ENCODE peak calls at places on chromosomes 2 and 18, in seven cellular contexts. P, B, S, A, N, K and O are unnamed samples.

GRCh38 chr2:28369355-28369754 is 23.3 kb upstream of the FOSL2 start:
- DNase-seq in S (no peak), P (no peak), A (no peak), N (no peak), B (no peak), K (no peak), O (no peak)

GRCh38 chr18:30730915-30731314 is 311.6 kb downstream of the DSC3 start:
- DNase-seq in S (no peak), B (no peak), A (no peak), N (no peak), P (no peak), K (no peak), O (peak)

GRCh38 chr2:145538661-145539319 is 1018.9 kb upstream of the ZEB2 start:
- DNase-seq in A (no peak), B (no peak), K (no peak), N (no peak), S (no peak), P (no peak), O (no peak)

GRCh38 chr2:112061840-112062239 is 6.8 kb downstream of the TMEM87B start:
- DNase-seq in S (no peak), K (no peak), P (no peak), A (no peak), N (no peak), B (no peak), O (no peak)

GRCh38 chr2:3223080-3223923 is 154.3 kb downstream of the EIPR1 start:
- DNase-seq in S (no peak), P (no peak), K (no peak), A (no peak), B (peak), N (no peak), O (no peak)

GRCh38 chr2:109513230-109513629 is 100.5 kb downstream of the SEPTIN10 start:
- DNase-seq in A (no peak), B (no peak), S (no peak), N (no peak), P (no peak), K (no peak), O (no peak)

GRCh38 chr2:197285361-197285760 is 25.2 kb downstream of the ANKRD44 start:
- DNase-seq in K (no peak), B (no peak), A (no peak), S (no peak), N (no peak), P (no peak), O (no peak)

GRCh38 chr18:67517224-67517765 is 775 bp upstream of the DSEL start:
- DNase-seq in K (no peak), S (no peak), P (no peak), N (no peak), B (no peak), A (no peak), O (peak)

GRCh38 chr2:44952143-44952805 is 10.8 kb downstream of the SIX3 start:
- DNase-seq in K (peak), N (peak), S (peak), B (no peak), A (peak), P (peak), O (peak)

GRCh38 chr2:127410871-127411396 is 7.3 kb upstream of the PROC start:
- DNase-seq in A (no peak), S (no peak), B (peak), P (no peak), N (peak), K (peak), O (no peak)

GRCh38 chr2:159064446-159065301 is 96.2 kb downstream of the TANC1 start:
- DNase-seq in S (no peak), N (peak), A (no peak), P (no peak), K (no peak), B (peak), O (peak)
- H3K4me2 ChIP-seq in S (peak), N (peak), A (peak), P (no peak), K (peak), B (peak), O (peak)

GRCh38 chr2:157443090-157443489 is 799 bp downstream of the CYTIP start:
- DNase-seq in P (no peak), N (no peak), S (no peak), B (no peak), A (no peak), K (no peak), O (no peak)
- H3K4me2 ChIP-seq in P (no peak), N (no peak), S (no peak), B (no peak), A (no peak), K (no peak), O (no peak)

DNA sequence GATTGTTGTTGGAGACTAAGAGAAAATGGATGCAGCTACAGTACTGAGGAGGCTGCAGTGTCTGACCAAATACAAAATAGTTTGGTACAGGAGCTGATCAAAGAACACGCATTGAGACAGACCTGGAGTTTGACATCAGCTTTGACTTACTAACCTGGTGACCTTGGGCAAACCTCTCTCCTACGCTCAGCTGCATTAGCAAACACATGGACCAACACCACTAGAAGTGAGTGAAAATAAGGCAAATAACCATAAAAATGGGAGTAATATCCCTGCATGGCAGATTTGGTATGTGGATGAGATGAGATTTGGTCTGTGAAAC is 126.5 kb downstream of the LPIN1 start:
- DNase-seq in N (no peak), B (no peak), P (no peak), K (no peak), S (no peak), A (no peak), O (no peak)
- H3K4me2 ChIP-seq in N (no peak), B (no peak), P (peak), K (no peak), S (no peak), A (no peak), O (no peak)

GRCh38 chr2:179861777-179862117 is 335 bp upstream of the ZNF385B start:
- DNase-seq in A (no peak), B (peak), N (peak), K (no peak), S (no peak), P (no peak), O (peak)
- H3K4me2 ChIP-seq in A (peak), B (peak), N (peak), K (peak), S (peak), P (no peak), O (peak)

GRCh38 chr2:16069933-16070647 is 129.7 kb downstream of the MYCN start:
- DNase-seq in S (no peak), N (no peak), P (no peak), A (no peak), K (no peak), B (no peak), O (peak)
- H3K4me2 ChIP-seq in S (no peak), N (no peak), P (no peak), A (no peak), K (no peak), B (no peak), O (no peak)

GRCh38 chr18:76522104-76522503 is 27.1 kb upstream of the ZNF516 start:
- DNase-seq in P (no peak), B (no peak), A (no peak), N (no peak), K (no peak), S (peak), O (peak)

GRCh38 chr18:76521367-76521766 is 26.3 kb upstream of the ZNF516 start:
- DNase-seq in K (no peak), S (no peak), N (no peak), B (no peak), P (no peak), A (no peak), O (peak)

GRCh38 chr18:76519156-76519549 is 24.1 kb upstream of the ZNF516 start:
- DNase-seq in A (no peak), B (no peak), N (no peak), P (no peak), S (no peak), K (no peak), O (peak)

GRCh38 chr18:76518073-76518472 is 23.0 kb upstream of the ZNF516 start:
- DNase-seq in P (no peak), K (no peak), B (no peak), S (no peak), A (no peak), N (no peak), O (peak)

DNA sequence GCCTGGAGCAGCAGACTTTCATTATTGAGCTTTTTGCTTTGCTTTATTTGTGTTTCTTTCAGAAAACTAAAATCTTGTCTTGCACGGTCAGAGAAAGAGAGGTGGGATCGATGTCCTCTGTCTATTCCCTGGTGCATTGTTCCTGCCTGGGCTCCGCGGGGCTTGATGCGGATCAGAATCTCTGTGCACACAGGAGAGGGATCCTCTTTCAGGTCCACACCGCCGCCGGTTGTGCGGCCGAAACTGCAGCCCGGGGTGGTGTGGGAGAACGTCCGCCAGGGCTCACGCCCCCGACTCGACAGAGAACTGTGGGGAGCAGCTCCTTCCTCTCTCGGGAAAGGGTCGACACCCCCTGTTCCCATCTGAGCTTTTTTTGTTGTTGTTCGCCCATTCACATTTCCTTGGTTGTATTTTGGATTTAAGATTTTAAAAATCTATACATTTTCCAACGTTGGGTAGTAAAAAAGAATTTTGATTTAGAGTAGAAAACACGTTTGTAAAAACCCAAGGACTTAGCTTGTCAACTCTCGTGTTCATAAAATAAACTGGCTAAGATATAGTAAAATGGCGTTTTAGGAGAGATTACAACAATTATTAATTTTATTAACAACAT is 23.6 kb upstream of the ZNF516 start:
- DNase-seq in A (no peak), P (no peak), K (no peak), B (no peak), S (peak), N (no peak), O (peak)
- H3K4me2 ChIP-seq in A (no peak), P (no peak), K (no peak), B (peak), S (peak), N (no peak), O (peak)